ENCODE peak calls at places on chromosomes 6 and 20, in ten cellular contexts. J is IMR-90, O is astrocyte, Q is K562, T is HCT116, A is neural progenitor cell, I is OCI-LY7, Y is A549, N is GM23248, Z is osteoblast. W is an unnamed sample.

GRCh38 chr20:31816221-31816620 is 2.9 kb upstream of the MYLK2 start:
- DNase-seq in J (no peak), O (no peak), Q (no peak), T (no peak), A (no peak), I (no peak), Y (no peak), N (no peak), Z (no peak), W (no peak)

GRCh38 chr6:154514481-154514880 is 4.0 kb upstream of the CNKSR3 start:
- DNase-seq in J (no peak), O (no peak), Q (no peak), T (no peak), A (no peak), I (no peak), Y (no peak), N (no peak), Z (peak; percentile 14), W (no peak)

GRCh38 chr20:4413314-4414045 is 308.2 kb upstream of the PRND start:
- DNase-seq in J (no peak), O (no peak), Q (no peak), T (no peak), A (no peak), I (no peak), Y (no peak), N (no peak), Z (no peak), W (no peak)

GRCh38 chr6:100366419-100366818 is 98.3 kb downstream of the SIM1 start:
- DNase-seq in J (peak; percentile 87), O (peak; percentile 19), Q (no peak), T (peak; percentile 15), A (no peak), I (no peak), Y (no peak), N (peak; percentile 84), Z (no peak), W (peak; percentile 28)

GRCh38 chr6:116316772-116317467 is 37.2 kb upstream of the TSPYL1 start:
- DNase-seq in J (no peak), O (no peak), Q (peak; percentile 13), T (no peak), A (no peak), I (no peak), Y (no peak), N (no peak), Z (peak; percentile 17), W (no peak)

GRCh38 chr6:143700684-143701342 is 23.0 kb downstream of the PHACTR2 start:
- DNase-seq in J (peak; percentile 89), O (peak; percentile 58), Q (no peak), T (no peak), A (no peak), I (no peak), Y (no peak), N (peak; percentile 21), Z (peak; percentile 91), W (no peak)

GRCh38 chr6:157272866-157273755 is 50.2 kb downstream of the TMEM242 start:
- DNase-seq in J (no peak), O (no peak), Q (peak; percentile 53), T (no peak), A (peak; percentile 37), I (peak; percentile 81), Y (peak; percentile 28), N (peak; percentile 43), Z (peak; percentile 85), W (no peak)

GRCh38 chr6:32166411-32167061 is 2.1 kb downstream of the EGFL8 start:
- DNase-seq in J (no peak), O (no peak), Q (peak; percentile 72), T (no peak), A (no peak), I (no peak), Y (no peak), N (no peak), Z (peak; percentile 69), W (no peak)

GRCh38 chr6:30820196-30820595 is 64.1 kb upstream of the DDR1 start:
- DNase-seq in J (peak; percentile 80), O (peak; percentile 78), Q (no peak), T (peak; percentile 73), A (no peak), I (no peak), Y (peak; percentile 38), N (peak; percentile 88), Z (peak; percentile 90), W (peak; percentile 79)

GRCh38 chr6:22029169-22029568 is 267.7 kb downstream of the PRL start:
- DNase-seq in J (peak; percentile 16), O (peak; percentile 29), Q (no peak), T (no peak), A (no peak), I (no peak), Y (no peak), N (no peak), Z (no peak), W (no peak)

DNA sequence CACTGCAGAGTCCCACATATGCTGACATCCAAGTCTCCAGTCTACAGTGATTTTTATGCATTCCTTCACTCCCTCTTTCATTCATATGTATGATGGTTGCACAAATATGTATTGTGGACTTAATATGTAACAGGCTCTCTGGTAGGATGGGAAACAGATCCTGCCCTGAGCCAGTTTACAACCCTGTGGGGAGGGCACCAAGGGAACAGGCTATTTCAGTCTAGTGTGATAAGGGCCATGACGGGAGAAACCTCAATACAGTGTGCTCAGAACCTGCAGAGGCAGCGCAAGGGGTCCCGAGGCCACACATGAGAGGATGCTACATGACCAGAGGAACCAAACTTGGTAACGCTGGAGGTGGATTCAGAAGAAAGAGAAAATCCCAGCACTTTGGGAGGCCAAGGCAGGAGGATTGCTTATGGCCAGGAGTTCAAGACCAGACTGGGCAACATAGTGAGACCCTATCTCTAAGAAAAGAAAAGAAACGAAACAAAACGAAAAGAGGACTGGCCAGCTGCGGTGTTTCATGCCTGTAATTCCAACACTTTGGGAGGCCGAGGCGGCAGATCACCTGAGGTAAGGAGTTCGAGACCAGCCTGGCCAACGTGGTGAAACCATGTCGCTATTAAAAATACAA is 249.8 kb upstream of the JARID2 start:
- DNase-seq in J (no peak), O (no peak), Q (no peak), T (no peak), A (no peak), I (no peak), Y (no peak), N (no peak), Z (no peak), W (no peak)
- H3K4me2 ChIP-seq in J (no peak overlapping the region), O (no peak overlapping the region), Q (no peak overlapping the region), T (no peak overlapping the region), A (no peak overlapping the region), I (no peak overlapping the region), Y (no peak overlapping the region), N (no peak overlapping the region), Z (no peak overlapping the region), W (no peak overlapping the region)

GRCh38 chr6:151870375-151870774 is 62.9 kb downstream of the ESR1 start:
- DNase-seq in J (no peak), O (no peak), Q (no peak), T (no peak), A (no peak), I (no peak), Y (no peak), N (peak; percentile 21), Z (no peak), W (no peak)

GRCh38 chr6:151869345-151869744 is 61.9 kb downstream of the ESR1 start:
- DNase-seq in J (no peak), O (no peak), Q (no peak), T (no peak), A (no peak), I (no peak), Y (no peak), N (peak; percentile 38), Z (no peak), W (no peak)

DNA sequence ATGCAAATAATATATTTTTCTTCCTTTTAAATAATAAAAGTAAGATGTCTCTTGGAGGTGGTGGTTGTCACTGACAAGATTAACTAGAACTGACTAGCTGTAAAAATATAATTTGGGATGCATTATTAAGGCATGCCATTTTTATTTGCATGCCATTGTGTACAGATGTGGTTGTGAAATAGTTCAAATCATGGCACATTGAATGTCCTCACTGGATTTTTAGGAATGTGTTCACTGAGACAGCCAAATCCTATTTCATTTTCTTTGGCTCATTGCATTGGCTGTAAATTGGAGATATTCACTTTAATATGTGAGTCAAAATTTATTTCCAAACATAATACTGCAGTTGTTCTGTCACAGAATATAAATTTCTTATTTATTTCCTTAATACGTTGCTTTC is 62.3 kb downstream of the ESR1 start:
- DNase-seq in J (no peak), O (no peak), Q (no peak), T (no peak), A (no peak), I (no peak), Y (no peak), N (peak; percentile 44), Z (no peak), W (no peak)
- H3K4me2 ChIP-seq in J (no peak overlapping the region), O (no peak overlapping the region), Q (no peak overlapping the region), T (no peak overlapping the region), A (no peak overlapping the region), I (no peak overlapping the region), Y (no peak overlapping the region), N (no peak overlapping the region), Z (no peak overlapping the region), W (no peak overlapping the region)

DNA sequence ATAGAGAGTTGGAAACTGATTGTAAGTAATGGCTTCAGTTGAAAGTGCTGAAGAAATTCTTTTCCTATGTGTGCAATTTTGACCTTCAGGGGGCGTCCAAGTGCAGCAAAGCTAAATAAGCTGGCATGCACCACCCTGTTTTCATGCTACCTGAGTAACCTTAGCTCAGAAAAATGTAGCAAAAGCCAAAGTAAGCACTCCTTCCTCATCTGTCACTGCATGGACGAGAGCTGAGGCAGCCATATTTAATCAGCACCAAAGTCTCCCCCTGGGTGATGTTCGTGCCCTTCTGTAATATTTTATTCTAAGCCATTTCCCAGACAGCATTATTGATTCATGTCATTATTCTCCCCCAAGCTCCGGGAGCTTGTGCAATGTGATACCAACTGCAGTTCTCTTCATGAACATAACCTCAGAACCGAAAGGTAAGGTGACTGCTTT is 123.1 kb downstream of the RPS12 start:
- DNase-seq in J (peak; percentile 44), O (peak; percentile 16), Q (peak; percentile 14), T (peak; percentile 57), A (peak; percentile 77), I (peak; percentile 41), Y (peak; percentile 8), N (peak; percentile 63), Z (peak; percentile 42), W (no peak)
- H3K4me2 ChIP-seq in J (no peak overlapping the region), O (no peak overlapping the region), Q (no peak overlapping the region), T (peak overlapping the region; percentile 57), A (no peak overlapping the region), I (no peak overlapping the region), Y (peak overlapping the region; percentile 39), N (no peak overlapping the region), Z (no peak overlapping the region), W (no peak overlapping the region)

DNA sequence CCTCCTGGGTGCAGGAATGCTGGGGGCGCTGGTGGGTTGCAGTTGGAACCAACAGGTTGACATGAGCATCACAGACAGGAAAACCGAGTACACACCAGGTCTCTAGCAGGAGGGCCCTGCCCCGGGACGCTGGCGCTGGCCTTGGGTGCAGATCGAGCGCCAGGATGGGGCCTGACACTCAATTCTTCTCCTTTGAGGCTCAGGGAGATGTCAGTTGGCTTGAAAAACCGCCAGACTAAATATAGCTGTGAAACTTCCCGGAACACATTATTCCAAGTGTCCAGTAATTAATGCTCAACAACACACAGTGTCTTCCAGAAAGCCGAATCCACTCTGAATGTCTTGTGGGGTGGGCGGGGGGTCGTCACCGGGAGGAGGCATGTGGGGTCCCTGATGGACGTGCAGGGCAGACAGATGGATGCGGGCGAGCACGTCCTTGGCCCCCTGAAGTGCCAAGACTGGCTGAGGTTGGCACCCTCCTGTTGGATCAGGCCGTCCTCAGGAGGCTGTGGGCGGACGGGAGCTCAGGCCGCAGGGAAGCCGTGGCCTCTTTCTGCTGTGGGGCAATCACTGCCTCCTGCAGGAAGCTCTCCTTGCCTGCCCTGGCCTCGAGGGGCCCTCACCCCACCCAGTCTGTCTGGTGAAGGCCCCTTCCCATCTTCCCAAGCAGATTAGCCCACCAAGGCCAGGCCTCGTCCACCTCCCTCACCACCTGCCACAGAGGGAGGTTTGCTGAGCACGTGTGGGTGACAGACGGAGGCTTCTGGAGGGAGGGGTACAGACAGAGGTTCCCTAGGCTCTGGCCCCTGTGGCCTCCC is 19.4 kb upstream of the GATA5 start:
- DNase-seq in J (no peak), O (no peak), Q (no peak), T (no peak), A (no peak), I (no peak), Y (no peak), N (no peak), Z (no peak), W (no peak)
- H3K4me2 ChIP-seq in J (no peak overlapping the region), O (no peak overlapping the region), Q (no peak overlapping the region), T (peak overlapping the region; percentile 14), A (no peak overlapping the region), I (peak overlapping the region; percentile 87), Y (no peak overlapping the region), N (no peak overlapping the region), Z (no peak overlapping the region), W (no peak overlapping the region)

W was measured in keratinocyte.